ENCODE peak calls at places on chromosomes 12 and 14, in six cellular contexts. H is HCT116, Z is IMR-90, S is transverse colon, U is stomach, E is ovary. I is an unnamed sample.
A peak's percentile ranks its signal among the peaks of the same experiment; 100 is the strongest.

GRCh38 chr12:27541031-27541719 is 17.2 kb downstream of the PPFIBP1 start:
- DNase-seq in H (no peak), Z (no peak), S (no peak), U (no peak), E (no peak), I (no peak)

GRCh38 chr12:24728366-24728765 is 220.5 kb downstream of the BCAT1 start:
- DNase-seq in H (no peak), Z (peak; percentile 55), S (no peak), U (no peak), E (no peak), I (no peak)

GRCh38 chr12:117821480-117822175 is 147.2 kb downstream of the KSR2 start:
- DNase-seq in H (no peak), Z (no peak), S (peak; percentile 27), U (no peak), E (no peak), I (no peak)

GRCh38 chr12:53867216-53868012 is 71.2 kb upstream of the HOXC13 start:
- DNase-seq in H (no peak), Z (no peak), S (no peak), U (no peak), E (no peak), I (no peak)

GRCh38 chr12:124715121-124715990 is 147.9 kb upstream of the NCOR2 start:
- DNase-seq in H (no peak), Z (peak; percentile 35), S (peak; percentile 37), U (peak; percentile 49), E (no peak), I (no peak)

GRCh38 chr12:57234571-57235011 is 5.1 kb downstream of the SHMT2 start:
- DNase-seq in H (no peak), Z (no peak), S (no peak), U (no peak), E (no peak), I (no peak)

GRCh38 chr14:68343534-68344093 is 449.3 kb downstream of the ZFP36L1 start:
- DNase-seq in H (no peak), Z (no peak), S (no peak), U (no peak), E (no peak), I (no peak)

GRCh38 chr14:36866867-36867266 is 205.2 kb downstream of the PAX9 start:
- DNase-seq in H (no peak), Z (no peak), S (no peak), U (no peak), E (no peak), I (no peak)

GRCh38 chr12:27604431-27604830 is 80.4 kb downstream of the PPFIBP1 start:
- DNase-seq in H (no peak), Z (no peak), S (no peak), U (no peak), E (no peak), I (no peak)

GRCh38 chr12:88450130-88450529 is 130.1 kb downstream of the KITLG start:
- DNase-seq in H (no peak), Z (no peak), S (no peak), U (no peak), E (no peak), I (no peak)

GRCh38 chr12:123998960-123999359 is 25.9 kb downstream of the ZNF664 start:
- DNase-seq in H (no peak), Z (peak; percentile 80), S (no peak), U (no peak), E (no peak), I (no peak)

GRCh38 chr14:90499121-90499520 is 102.3 kb downstream of the CALM1 start:
- DNase-seq in H (no peak), Z (no peak), S (no peak), U (no peak), E (peak; percentile 5), I (no peak)

GRCh38 chr14:58455593-58456265 is 28.2 kb downstream of the KIAA0586 start:
- DNase-seq in H (no peak), Z (peak; percentile 24), S (no peak), U (no peak), E (no peak), I (no peak)

GRCh38 chr12:11630046-11630706 is 19.3 kb upstream of the ETV6 start:
- DNase-seq in H (no peak), Z (no peak), S (no peak), U (peak; percentile 46), E (no peak), I (no peak)

GRCh38 chr12:66453111-66453510 is 150.8 kb downstream of the HELB start:
- DNase-seq in H (no peak), Z (no peak), S (no peak), U (no peak), E (no peak), I (no peak)

GRCh38 chr12:98174410-98174809 is 341.0 kb upstream of the TMPO start:
- DNase-seq in H (no peak), Z (no peak), S (no peak), U (no peak), E (no peak), I (no peak)

GRCh38 chr12:50087995-50088394 is 2.9 kb downstream of the SMARCD1 start:
- DNase-seq in H (no peak), Z (peak; percentile 85), S (no peak), U (no peak), E (no peak), I (no peak)

GRCh38 chr12:89650239-89650638 is 58.4 kb downstream of the ATP2B1 start:
- DNase-seq in H (no peak), Z (peak; percentile 5), S (no peak), U (no peak), E (no peak), I (no peak)

GRCh38 chr14:95664546-95664945 is 21.7 kb upstream of the TCL1B start:
- DNase-seq in H (no peak), Z (no peak), S (no peak), U (no peak), E (no peak), I (no peak)
- H3K4me1 ChIP-seq in H (peaks cover 3% of the 10 kb centered on the region), Z (no peaks in the 10 kb centered on the region), S (no peaks in the 10 kb centered on the region), U (peaks cover 15% of the 10 kb centered on the region), E (peaks cover 14% of the 10 kb centered on the region), I (no peaks in the 10 kb centered on the region)

DNA sequence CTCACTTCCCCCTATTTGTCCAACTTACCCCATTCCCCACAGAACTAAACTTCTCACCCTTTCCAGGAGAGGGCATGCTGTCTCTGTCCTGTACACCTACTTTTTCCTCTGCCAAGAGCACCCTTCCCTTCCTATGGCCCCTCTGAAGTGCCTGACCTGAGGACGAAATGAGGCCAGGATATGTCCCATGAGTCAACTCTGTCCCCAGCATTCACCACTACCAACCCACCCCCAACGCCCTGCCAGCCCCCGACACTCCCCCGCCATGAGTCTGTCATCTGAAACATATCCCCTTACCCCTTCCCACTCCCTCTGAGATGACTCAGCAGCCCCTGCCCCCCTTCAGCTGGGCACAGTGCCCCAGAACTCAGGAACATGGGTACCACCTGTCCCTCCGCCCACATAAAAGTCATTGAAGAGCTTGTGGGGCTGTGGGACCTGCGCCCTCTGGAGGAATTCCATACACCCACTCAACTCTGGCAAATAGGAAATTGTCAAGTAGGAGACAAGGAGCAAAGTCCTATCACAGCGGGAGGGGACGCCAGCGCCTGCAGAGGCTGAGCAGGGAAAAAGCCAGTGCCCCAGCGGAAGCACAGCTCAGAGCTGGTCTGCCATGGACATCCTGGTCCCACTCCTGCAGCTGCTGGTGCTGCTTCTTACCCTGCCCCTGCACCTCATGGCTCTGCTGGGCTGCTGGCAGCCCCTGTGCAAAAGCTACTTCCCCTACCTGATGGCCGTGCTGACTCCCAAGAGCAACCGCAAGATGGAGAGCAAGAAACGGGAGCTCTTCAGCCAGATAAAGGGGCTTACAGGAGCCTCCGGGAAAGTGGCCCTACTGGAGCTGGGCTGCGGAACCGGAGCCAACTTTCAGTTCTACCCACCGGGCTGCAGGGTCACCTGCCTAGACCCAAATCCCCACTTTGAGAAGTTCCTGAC is 26.3 kb downstream of the ITGA7 start:
- DNase-seq in H (peak; percentile 87), Z (peak; percentile 51), S (peak; percentile 85), U (peak; percentile 71), E (peak; percentile 49), I (peak; percentile 85)
- TF ChIP-seq POLR2A in H (peak; percentile 23), Z (no peak), S (peak; percentile 70), U (no peak), E (no peak), I (no peak)

GRCh38 chr12:2335109-2335508 is 282.3 kb downstream of the CACNA1C start:
- DNase-seq in H (no peak), Z (no peak), S (no peak), U (no peak), E (no peak), I (no peak)

GRCh38 chr12:2334291-2335088 is 281.7 kb downstream of the CACNA1C start:
- DNase-seq in H (no peak), Z (no peak), S (no peak), U (no peak), E (no peak), I (no peak)

GRCh38 chr12:2337031-2338010 is 284.5 kb downstream of the CACNA1C start:
- DNase-seq in H (no peak), Z (no peak), S (no peak), U (no peak), E (no peak), I (no peak)

GRCh38 chr12:2336409-2336829 is 283.6 kb downstream of the CACNA1C start:
- DNase-seq in H (peak; percentile 75), Z (peak; percentile 97), S (no peak), U (no peak), E (no peak), I (peak; percentile 83)

GRCh38 chr12:2335517-2335916 is 282.7 kb downstream of the CACNA1C start:
- DNase-seq in H (no peak), Z (peak; percentile 37), S (no peak), U (no peak), E (no peak), I (no peak)
- H3K4me1 ChIP-seq in H (peaks cover 51% of the 10 kb centered on the region), Z (peaks cover 35% of the 10 kb centered on the region), S (peaks cover 46% of the 10 kb centered on the region), U (peaks cover 44% of the 10 kb centered on the region), E (no peaks in the 10 kb centered on the region), I (peaks cover 36% of the 10 kb centered on the region)

GRCh38 chr12:132730353-132730752 is 19.7 kb downstream of the PGAM5 start:
- DNase-seq in H (no peak), Z (no peak), S (no peak), U (no peak), E (no peak), I (no peak)

GRCh38 chr12:132731574-132731973 is 20.9 kb downstream of the PGAM5 start:
- DNase-seq in H (no peak), Z (no peak), S (no peak), U (no peak), E (no peak), I (no peak)

GRCh38 chr12:132727091-132727794 is 16.6 kb downstream of the PGAM5 start:
- DNase-seq in H (no peak), Z (no peak), S (no peak), U (no peak), E (no peak), I (no peak)

GRCh38 chr12:132726386-132726785 is 15.7 kb downstream of the PGAM5 start:
- DNase-seq in H (no peak), Z (no peak), S (no peak), U (no peak), E (no peak), I (no peak)

DNA sequence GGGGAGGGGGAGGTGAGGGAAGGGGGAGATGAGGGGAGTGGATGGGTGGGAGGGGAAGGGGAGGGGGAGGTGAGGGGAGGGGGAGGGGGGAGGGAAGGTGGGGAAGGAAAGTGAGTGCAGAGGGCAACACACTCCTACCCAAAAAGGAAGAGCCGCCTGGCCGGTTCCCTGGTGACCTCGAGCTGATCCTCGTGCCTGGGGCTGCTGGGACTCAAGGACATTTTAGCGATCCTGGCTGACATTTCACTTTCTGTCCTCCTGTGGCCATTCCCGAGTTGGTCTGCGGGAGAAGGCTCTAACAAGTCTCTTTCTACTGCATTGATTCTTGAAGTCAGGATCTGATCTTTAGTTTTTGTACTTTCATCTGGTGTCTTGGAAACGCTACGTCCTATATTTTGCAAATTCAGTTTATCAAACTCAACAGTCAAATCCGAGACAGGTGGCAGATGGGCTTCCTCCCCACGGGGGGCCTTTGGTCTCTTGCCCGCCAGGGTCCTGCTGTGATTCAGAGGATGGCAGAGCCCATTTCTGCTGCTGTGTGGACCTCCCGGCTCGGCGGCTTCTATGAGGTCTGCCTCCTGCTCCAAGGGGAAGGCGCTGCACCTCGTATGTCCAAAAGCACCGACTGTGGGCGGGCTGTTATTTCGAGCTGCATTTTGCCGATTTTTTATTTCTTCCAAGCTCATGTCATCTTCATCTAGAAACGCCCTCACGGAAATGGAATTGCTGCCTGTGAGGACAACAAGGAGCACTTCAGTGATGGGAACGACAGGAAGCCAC is 19.1 kb downstream of the PGAM5 start:
- DNase-seq in H (no peak), Z (no peak), S (no peak), U (no peak), E (no peak), I (no peak)
- TF ChIP-seq POLR2A in H (no peak), Z (no peak), S (no peak), U (no peak), E (no peak), I (no peak)